ENCODE peak calls at places on chromosomes 13 and 19, in eight cellular contexts. O, T, A, D, F, C, Z and E are unnamed samples.

GRCh38 chr19:33293255-33294057 is 8.9 kb downstream of the CEBPA start:
- DNase-seq in O (no peak), T (no peak), A (no peak), D (no peak), F (peak), C (no peak), Z (peak), E (no peak)

GRCh38 chr13:67221630-67222226 is 8.4 kb downstream of the PCDH9 start:
- DNase-seq in O (no peak), T (no peak), A (no peak), D (no peak), F (no peak), C (no peak), Z (no peak), E (no peak)

GRCh38 chr13:94305463-94305862 is 174.0 kb downstream of the DCT start:
- DNase-seq in O (no peak), T (no peak), A (no peak), D (no peak), F (peak), C (no peak), Z (no peak), E (no peak)

GRCh38 chr13:38684714-38685113 is 2.2 kb upstream of the FREM2 start:
- DNase-seq in O (no peak), T (no peak), A (no peak), D (no peak), F (no peak), C (no peak), Z (no peak), E (no peak)

GRCh38 chr13:43657485-43657884 is 129.3 kb downstream of the ENOX1 start:
- DNase-seq in O (no peak), T (no peak), A (no peak), D (no peak), F (no peak), C (no peak), Z (no peak), E (no peak)

GRCh38 chr19:46537136-46538097 is 41.8 kb upstream of the PNMA8B start:
- DNase-seq in O (no peak), T (no peak), A (peak), D (no peak), F (peak), C (peak), Z (peak), E (peak)

GRCh38 chr13:80473695-80474094 is 132.8 kb upstream of the SPRY2 start:
- DNase-seq in O (no peak), T (no peak), A (no peak), D (no peak), F (peak), C (no peak), Z (no peak), E (no peak)

GRCh38 chr19:6059996-6060599 is 50.2 kb downstream of the RFX2 start:
- DNase-seq in O (no peak), T (no peak), A (no peak), D (no peak), F (no peak), C (no peak), Z (peak), E (peak)

GRCh38 chr13:98475521-98475920 is 101.4 kb downstream of the STK24 start:
- DNase-seq in O (no peak), T (no peak), A (no peak), D (no peak), F (no peak), C (no peak), Z (no peak), E (no peak)

GRCh38 chr19:46226438-46226973 is 3.0 kb upstream of the IGFL1 start:
- DNase-seq in O (no peak), T (no peak), A (no peak), D (no peak), F (no peak), C (no peak), Z (no peak), E (no peak)

GRCh38 chr19:4831351-4832340 is at the start of gene TICAM1:
- DNase-seq in O (no peak), T (no peak), A (peak), D (peak), F (peak), C (peak), Z (peak), E (peak)

GRCh38 chr13:63201493-63201892 is 1785.8 kb upstream of the PCDH20 start:
- DNase-seq in O (no peak), T (no peak), A (no peak), D (no peak), F (no peak), C (no peak), Z (no peak), E (no peak)

GRCh38 chr13:94713556-94714182 is 1.3 kb upstream of the SOX21 start:
- DNase-seq in O (no peak), T (no peak), A (no peak), D (no peak), F (no peak), C (no peak), Z (no peak), E (no peak)

DNA sequence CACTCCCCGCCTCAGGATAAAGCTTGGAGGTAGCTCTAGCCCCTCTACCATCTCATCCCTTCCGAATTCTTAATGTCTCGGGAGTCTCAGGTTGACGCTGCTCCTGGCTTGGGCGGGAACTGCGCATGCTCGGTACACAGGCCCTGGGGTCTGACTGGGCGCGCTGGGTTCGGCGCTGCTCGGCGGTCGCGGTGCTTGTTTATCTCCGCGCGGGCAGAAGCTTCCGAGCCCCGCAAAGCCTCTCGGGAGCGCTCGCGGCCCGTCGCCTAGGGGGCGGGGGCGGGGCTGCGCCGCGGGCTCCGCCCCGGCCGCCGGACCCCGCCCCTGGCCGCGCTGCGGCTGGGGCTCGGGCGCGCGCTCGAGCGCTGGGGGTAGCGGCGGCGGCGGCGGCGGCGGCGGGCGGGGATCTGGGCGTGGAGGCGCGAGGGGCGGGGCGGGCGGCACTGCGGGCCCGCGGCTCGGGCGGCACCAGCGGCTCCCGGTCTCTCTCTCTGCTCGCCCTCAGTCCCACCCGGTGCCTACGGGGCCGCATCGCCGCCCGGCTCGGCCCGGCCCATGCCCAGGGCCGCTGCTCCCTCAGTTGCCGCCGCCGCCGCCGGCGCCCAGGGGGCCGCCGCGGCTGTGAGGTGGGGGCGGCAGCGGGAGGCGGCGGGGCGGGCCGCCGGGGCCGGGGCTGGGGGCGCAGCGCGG is at the start of gene RAP2A:
- DNase-seq in O (peak), T (peak), A (peak), D (peak), F (peak), C (peak), Z (peak), E (peak)
- TF ChIP-seq POLR2A in O (peak), T (peak), A (no peak), D (peak), F (peak), C (peak), Z (peak), E (no peak)

DNA sequence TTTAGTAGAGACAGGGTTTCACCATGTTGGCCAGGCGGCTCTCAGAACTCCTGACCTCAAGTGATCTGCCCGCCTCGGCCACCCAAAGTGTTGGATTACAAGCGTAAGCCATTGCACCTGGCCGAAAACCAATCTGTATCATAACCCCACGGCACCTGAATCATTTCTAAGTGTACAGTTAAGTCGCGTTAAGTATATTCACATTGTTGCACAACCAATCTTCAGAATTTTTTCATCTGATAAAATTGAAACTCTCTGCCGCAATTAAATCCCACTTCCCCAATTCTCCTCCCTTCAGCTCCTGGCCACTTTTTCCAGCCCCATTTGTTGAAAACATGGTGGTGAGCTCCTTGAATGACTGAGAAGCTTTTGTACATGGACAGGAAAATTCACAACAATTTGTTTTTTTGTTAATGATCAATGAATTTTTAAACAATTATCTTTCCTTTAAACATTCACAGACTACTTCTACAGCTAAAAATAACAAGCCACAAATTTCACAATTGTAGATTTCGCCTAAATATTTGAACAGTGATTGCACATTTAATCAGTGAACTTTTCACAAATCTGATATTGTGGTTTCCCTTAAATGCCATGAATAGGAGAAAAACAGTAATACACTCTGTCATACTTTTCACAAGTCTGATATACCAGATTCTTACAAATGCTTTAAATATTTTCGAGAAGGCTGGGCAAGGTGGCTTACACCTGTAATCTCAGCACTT is 13.8 kb downstream of the FGF21 start:
- DNase-seq in O (no peak), T (no peak), A (peak), D (no peak), F (no peak), C (no peak), Z (no peak), E (no peak)
- TF ChIP-seq POLR2A in O (no peak), T (no peak), A (no peak), D (no peak), F (no peak), C (no peak), Z (no peak), E (no peak)

GRCh38 chr19:1529430-1529816 is 5.5 kb downstream of the PLK5 start:
- DNase-seq in O (no peak), T (no peak), A (no peak), D (no peak), F (no peak), C (no peak), Z (no peak), E (no peak)

GRCh38 chr19:1526979-1527649 is 3.2 kb downstream of the PLK5 start:
- DNase-seq in O (no peak), T (no peak), A (no peak), D (no peak), F (no peak), C (no peak), Z (no peak), E (no peak)

GRCh38 chr19:1526066-1526778 is 2.3 kb downstream of the PLK5 start:
- DNase-seq in O (no peak), T (no peak), A (no peak), D (no peak), F (no peak), C (no peak), Z (no peak), E (no peak)

GRCh38 chr19:1527650-1528309 is 3.9 kb downstream of the PLK5 start:
- DNase-seq in O (no peak), T (no peak), A (no peak), D (no peak), F (no peak), C (no peak), Z (no peak), E (no peak)

DNA sequence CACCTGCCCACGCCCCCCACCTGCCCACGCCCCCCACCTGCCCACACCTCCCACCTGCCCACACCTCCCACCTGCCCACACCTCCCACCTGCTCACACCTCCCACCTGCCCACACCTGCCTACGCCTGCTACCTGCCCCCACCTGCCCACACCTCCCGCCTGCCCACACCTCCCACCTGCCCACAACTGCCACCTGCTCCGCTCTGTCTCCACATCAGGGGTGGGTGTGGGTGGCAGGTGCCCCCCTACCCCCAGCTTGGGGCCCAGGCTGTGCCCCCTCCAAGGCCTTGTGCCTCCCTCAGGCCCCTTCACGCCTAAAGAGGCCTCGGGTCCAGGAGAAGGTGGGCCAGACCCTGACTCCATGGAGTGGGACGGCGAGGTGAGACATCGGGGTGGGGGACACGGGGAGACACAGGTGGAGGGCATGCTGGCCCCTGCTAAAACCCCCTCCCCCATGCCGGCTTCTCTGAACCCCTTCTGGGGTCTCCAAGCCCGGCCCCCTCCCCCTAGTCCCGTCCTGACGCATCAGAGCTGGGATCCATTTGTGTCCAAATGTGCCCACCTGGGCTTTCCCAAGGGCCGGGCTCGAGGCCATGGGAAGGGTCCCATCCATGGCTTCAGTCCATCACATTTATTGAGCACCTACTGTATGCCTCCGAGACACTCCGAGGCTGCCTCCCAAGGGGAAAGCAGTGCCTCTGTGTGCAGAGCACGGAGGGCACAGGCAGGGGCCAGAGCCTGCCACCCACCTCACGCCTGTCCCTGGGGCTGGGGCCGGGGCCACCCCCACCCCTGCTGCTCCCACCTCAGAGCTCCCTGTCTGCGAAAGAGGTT is 4.9 kb downstream of the PLK5 start:
- DNase-seq in O (no peak), T (no peak), A (no peak), D (no peak), F (no peak), C (no peak), Z (no peak), E (no peak)
- TF ChIP-seq POLR2A in O (no peak), T (no peak), A (no peak), D (no peak), F (no peak), C (no peak), Z (no peak), E (no peak)

DNA sequence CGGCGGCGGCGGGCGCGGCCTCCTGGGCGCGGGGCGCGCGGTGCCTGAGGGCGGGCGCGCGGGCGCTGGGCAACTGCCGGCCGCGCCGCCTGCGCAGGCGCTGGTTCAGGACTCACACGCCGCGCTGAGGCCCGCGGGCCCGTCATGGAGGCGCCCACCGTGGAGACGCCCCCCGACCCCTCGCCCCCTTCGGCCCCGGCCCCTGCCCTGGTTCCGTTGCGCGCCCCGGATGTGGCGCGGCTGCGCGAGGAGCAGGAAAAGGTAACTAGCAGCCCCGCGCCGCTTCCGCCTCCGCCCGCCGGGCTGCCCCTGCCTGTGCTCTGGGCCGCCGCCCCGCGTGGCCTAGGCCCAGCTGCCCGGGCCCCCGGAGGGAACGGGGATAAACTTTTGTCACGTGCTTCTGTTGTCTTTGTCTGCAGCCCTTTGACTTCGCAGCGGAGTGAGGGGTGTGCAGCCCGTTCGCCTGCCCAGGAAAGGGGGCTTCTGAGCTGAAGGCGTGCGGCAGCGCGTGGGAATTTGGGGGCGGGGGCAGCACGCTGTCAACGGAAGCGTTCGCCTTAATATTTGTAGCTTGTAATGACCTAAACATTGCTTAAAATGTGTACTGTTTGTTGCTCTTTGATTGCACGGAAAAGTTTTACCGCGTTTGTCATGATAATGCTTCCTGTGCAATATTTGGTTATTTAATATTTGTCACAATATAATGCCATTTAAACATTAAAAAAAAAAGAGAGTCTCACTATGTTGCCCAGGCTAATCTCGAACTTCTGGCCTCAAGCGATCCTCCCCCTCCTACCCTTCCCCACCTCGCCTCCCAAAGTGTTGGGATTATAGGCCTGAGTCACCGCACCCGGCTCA is 594 bp downstream of the URI1 start:
- DNase-seq in O (no peak), T (no peak), A (peak), D (peak), F (no peak), C (no peak), Z (peak), E (peak)
- TF ChIP-seq POLR2A in O (peak), T (no peak), A (no peak), D (no peak), F (no peak), C (no peak), Z (no peak), E (no peak)

GRCh38 chr19:41324231-41324702 is 14.3 kb downstream of the CCDC97 start:
- DNase-seq in O (no peak), T (no peak), A (no peak), D (no peak), F (no peak), C (no peak), Z (no peak), E (no peak)

GRCh38 chr19:41324921-41325639 is 15.1 kb downstream of the CCDC97 start:
- DNase-seq in O (no peak), T (no peak), A (no peak), D (no peak), F (peak), C (no peak), Z (peak), E (no peak)

GRCh38 chr19:41323023-41323422 is 13.1 kb downstream of the CCDC97 start:
- DNase-seq in O (no peak), T (no peak), A (no peak), D (no peak), F (peak), C (no peak), Z (no peak), E (peak)

GRCh38 chr19:41322451-41322850 is 12.5 kb downstream of the CCDC97 start:
- DNase-seq in O (no peak), T (no peak), A (no peak), D (no peak), F (no peak), C (no peak), Z (no peak), E (no peak)

GRCh38 chr19:41323430-41324125 is 13.6 kb downstream of the CCDC97 start:
- DNase-seq in O (no peak), T (no peak), A (peak), D (no peak), F (peak), C (peak), Z (peak), E (peak)
- TF ChIP-seq POLR2A in O (peak), T (no peak), A (no peak), D (no peak), F (peak), C (no peak), Z (no peak), E (no peak)

GRCh38 chr19:27734496-27735220 is 1478.3 kb downstream of the UQCRFS1 start:
- DNase-seq in O (no peak), T (no peak), A (no peak), D (no peak), F (no peak), C (no peak), Z (no peak), E (no peak)
- TF ChIP-seq POLR2A in O (no peak), T (no peak), A (no peak), D (no peak), F (no peak), C (no peak), Z (no peak), E (no peak)

DNA sequence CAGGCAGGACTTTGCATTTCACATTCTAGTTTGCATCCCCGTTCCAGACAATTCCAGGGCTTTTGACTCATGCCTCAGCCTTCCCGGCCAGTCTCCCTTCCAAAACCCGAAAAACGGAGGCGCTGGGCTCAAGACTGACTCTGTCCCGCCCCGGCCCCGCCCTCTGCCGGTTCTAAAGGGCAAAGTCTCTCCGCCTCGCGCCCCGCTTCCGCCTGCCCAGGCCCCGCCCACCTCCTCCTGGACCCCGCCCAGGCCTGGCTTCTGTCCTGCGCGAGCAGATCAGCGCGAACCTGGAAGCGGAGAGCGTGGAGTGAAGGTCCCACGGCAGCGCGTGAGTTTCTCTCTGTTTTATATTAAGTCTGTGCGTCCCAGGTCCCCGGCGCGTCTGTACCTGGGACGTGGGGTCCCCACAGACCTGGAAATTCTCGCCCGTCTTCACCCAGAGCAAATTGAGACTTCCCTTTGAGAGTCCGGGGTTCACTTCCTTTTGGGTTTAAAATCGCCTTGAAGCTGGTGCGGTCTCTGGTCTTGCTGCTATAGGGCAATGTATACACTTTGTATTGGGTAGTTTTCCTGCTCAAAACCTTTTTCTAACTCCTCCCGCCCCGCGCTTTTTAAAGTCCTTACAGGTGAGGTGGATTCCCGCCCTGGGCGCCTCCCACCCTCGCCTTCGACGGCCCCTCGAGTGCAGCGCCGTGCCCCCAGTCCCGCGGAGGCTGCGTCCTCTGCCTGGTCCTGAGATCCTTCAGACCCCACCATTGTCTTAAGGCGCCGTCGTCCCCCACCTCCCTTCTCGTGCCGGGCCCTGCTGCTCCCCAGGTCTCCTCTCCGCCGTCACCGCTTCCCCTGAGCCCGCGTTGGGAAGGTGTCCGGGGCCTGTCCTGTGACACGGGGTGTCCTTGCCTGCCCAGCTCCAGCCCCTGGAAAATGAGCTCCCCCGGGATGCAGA is 31.2 kb downstream of the ZNF701 start:
- DNase-seq in O (peak), T (peak), A (peak), D (peak), F (peak), C (peak), Z (peak), E (peak)
- TF ChIP-seq POLR2A in O (peak), T (no peak), A (no peak), D (peak), F (no peak), C (no peak), Z (peak), E (no peak)